ENCODE peak calls at places on chromosomes 12 and 14, in ten cellular contexts. A is activated T-helper 9 cell treated with anti-CD3 and anti-CD28 coated beads, Interleukin-2, amount 50 U/mL, for 16 hours; H is activated T-helper 1 cell treated with Interleukin-2 at 50 U/mL for 16 hours; S is MG63; P is small intestine; L is AML-193; F is Right ventricle myocardium superior; K is right atrium auricular region; M is A172; X is hypothalamus. G is an unnamed sample.

GRCh38 chr12:90229771-90230170 is 521.1 kb upstream of the ATP2B1 start:
- DNase-seq in L (no peak), A (no peak), H (no peak), F (no peak), K (no peak), S (no peak), M (peak; percentile 12), X (no peak), P (no peak), G (no peak)

GRCh38 chr12:31471823-31472222 is 119.1 kb downstream of the DENND5B start:
- DNase-seq in S (no peak), F (no peak), X (no peak), P (no peak), K (no peak), L (no peak), M (no peak), H (no peak), A (no peak), G (no peak)

GRCh38 chr12:71071466-71072097 is 86.2 kb downstream of the TSPAN8 start:
- DNase-seq in A (no peak), M (peak; percentile 28), S (peak; percentile 73), X (no peak), P (no peak), K (no peak), F (no peak), L (no peak), H (no peak), G (no peak)

GRCh38 chr12:111270128-111270651 is 98.7 kb downstream of the PHETA1 start:
- DNase-seq in L (no peak), H (no peak), S (no peak), M (no peak), P (no peak), F (no peak), A (no peak), K (no peak), X (no peak), G (no peak)

GRCh38 chr12:14393736-14394135 is 28.3 kb downstream of the ATF7IP start:
- DNase-seq in X (no peak), L (no peak), F (no peak), M (no peak), H (no peak), P (no peak), K (no peak), S (no peak), A (no peak), G (no peak)

GRCh38 chr14:53850714-53851296 is 105.8 kb downstream of the BMP4 start:
- DNase-seq in L (no peak), H (no peak), F (no peak), K (no peak), A (no peak), S (no peak), X (no peak), P (no peak), M (peak; percentile 51), G (no peak)

GRCh38 chr14:99568567-99569560 is 35.1 kb downstream of the CCDC85C start:
- DNase-seq in A (no peak), H (no peak), P (peak; percentile 61), S (no peak), K (peak; percentile 66), X (no peak), L (no peak), F (no peak), M (peak; percentile 55), G (no peak)

GRCh38 chr14:81206115-81206514 is 14.6 kb downstream of the GTF2A1 start:
- DNase-seq in X (no peak), K (no peak), P (no peak), F (no peak), A (no peak), L (no peak), H (no peak), M (no peak), S (no peak), G (no peak)

GRCh38 chr14:92460916-92461579 is 52.5 kb upstream of the RIN3 start:
- DNase-seq in K (peak; percentile 64), X (no peak), S (no peak), M (peak; percentile 57), F (peak; percentile 70), P (no peak), H (no peak), L (no peak), A (no peak), G (no peak)

GRCh38 chr14:47678993-47679392 is 3.6 kb upstream of the MDGA2 start:
- DNase-seq in F (no peak), A (no peak), H (no peak), K (no peak), M (no peak), L (no peak), P (no peak), X (no peak), S (no peak), G (no peak)

GRCh38 chr12:121916719-121917118 is 1.7 kb upstream of the CFAP251 start:
- DNase-seq in K (no peak), L (no peak), F (no peak), M (no peak), A (no peak), H (no peak), X (no peak), S (peak; percentile 6), P (no peak), G (no peak)

GRCh38 chr14:63045612-63046320 is 508 bp upstream of the KCNH5 start:
- DNase-seq in S (peak; percentile 52), A (no peak), K (no peak), P (no peak), X (peak; percentile 67), F (peak; percentile 38), L (no peak), H (no peak), M (no peak), G (peak; percentile 21)

GRCh38 chr14:75231320-75231719 is 47.3 kb upstream of the FOS start:
- DNase-seq in P (no peak), K (no peak), F (no peak), S (no peak), H (no peak), M (no peak), X (no peak), A (no peak), L (no peak), G (no peak)

GRCh38 chr12:65238609-65239008 is 39.9 kb upstream of the MSRB3 start:
- DNase-seq in H (no peak), F (no peak), L (no peak), P (no peak), M (no peak), A (no peak), K (no peak), X (no peak), S (no peak), G (no peak)

GRCh38 chr12:93378373-93379310 is 917 bp downstream of the NUDT4 start:
- DNase-seq in X (peak; percentile 82), M (peak; percentile 40), A (peak; percentile 54), H (peak; percentile 35), S (peak; percentile 48), L (peak; percentile 58), F (no peak), K (peak; percentile 62), P (peak; percentile 52), G (peak; percentile 45)

GRCh38 chr12:128702344-128702743 is 121.4 kb downstream of the SLC15A4 start:
- DNase-seq in A (no peak), H (no peak), K (no peak), P (peak; percentile 56), M (no peak), S (no peak), L (no peak), F (no peak), X (no peak), G (no peak)

GRCh38 chr14:23183479-23183878 is at the start of gene SLC7A8:
- DNase-seq in L (no peak), K (peak; percentile 64), F (peak; percentile 61), P (peak; percentile 43), M (no peak), A (no peak), H (peak; percentile 4), S (no peak), X (peak; percentile 72), G (peak; percentile 48)

GRCh38 chr14:23430733-23431105 is 4.7 kb downstream of the MYH7 start:
- DNase-seq in P (no peak), K (no peak), A (no peak), M (peak; percentile 31), S (peak; percentile 12), X (peak; percentile 67), H (no peak), F (no peak), L (no peak), G (no peak)

GRCh38 chr12:3117628-3118027 is 40.4 kb downstream of the TSPAN9 start:
- DNase-seq in S (peak; percentile 23), L (no peak), M (peak; percentile 57), K (no peak), P (no peak), X (no peak), A (no peak), H (no peak), F (no peak), G (peak; percentile 20)

GRCh38 chr14:55841625-55842024 is 261.6 kb downstream of the KTN1 start:
- DNase-seq in K (no peak), X (no peak), S (no peak), P (no peak), H (no peak), A (no peak), M (no peak), F (no peak), L (no peak), G (no peak)

GRCh38 chr12:89791286-89791685 is 82.6 kb upstream of the ATP2B1 start:
- DNase-seq in M (no peak), F (no peak), K (no peak), H (no peak), A (no peak), X (no peak), S (no peak), P (no peak), L (no peak), G (no peak)

GRCh38 chr12:18752280-18752920 is 14.5 kb downstream of the CAPZA3 start:
- DNase-seq in K (no peak), P (no peak), H (no peak), A (no peak), M (peak; percentile 85), F (peak; percentile 54), S (peak; percentile 52), L (no peak), X (no peak), G (peak; percentile 33)

GRCh38 chr12:75505706-75506312 is 5.6 kb downstream of the KRR1 start:
- DNase-seq in P (no peak), H (no peak), A (no peak), F (no peak), L (peak; percentile 49), S (no peak), M (no peak), K (no peak), X (no peak), G (no peak)

GRCh38 chr12:122942609-122943008 is 23.7 kb downstream of the ABCB9 start:
- DNase-seq in S (no peak), A (no peak), L (no peak), M (peak; percentile 79), H (no peak), K (no peak), X (no peak), F (no peak), P (peak; percentile 74), G (no peak)

GRCh38 chr12:14417717-14418116 is 52.2 kb downstream of the ATF7IP start:
- DNase-seq in S (peak; percentile 22), A (peak; percentile 34), H (peak; percentile 26), M (peak; percentile 48), X (peak; percentile 75), L (peak; percentile 26), P (peak; percentile 57), F (peak; percentile 71), K (peak; percentile 69), G (peak; percentile 63)

GRCh38 chr12:62292761-62293446 is 32.7 kb downstream of the USP15 start:
- DNase-seq in A (no peak), L (no peak), M (no peak), K (no peak), H (no peak), P (no peak), S (no peak), F (no peak), X (no peak), G (no peak)

GRCh38 chr12:114425031-114425626 is 19.2 kb upstream of the TBX5 start:
- DNase-seq in A (no peak), P (no peak), X (no peak), F (no peak), S (no peak), H (no peak), K (no peak), L (no peak), M (no peak), G (no peak)

GRCh38 chr12:113808095-113808951 is 157.8 kb downstream of the RBM19 start:
- DNase-seq in S (no peak), X (no peak), A (no peak), K (no peak), P (no peak), L (no peak), F (no peak), H (no peak), M (no peak), G (no peak)

G was measured in left cardiac atrium.